ENCODE peak calls at places on chromosomes 16 and 17, in seven cellular contexts. One of them, this sample, is unnamed.

GRCh38 chr16:30053376-30054015 is 12.1 kb upstream of the ALDOA start:
- DNase-seq in H1: no peak
- DNase-seq in neuronal stem cell: no peak
- DNase-seq in IMR-90: peak
- DNase-seq in H9: no peak
- DNase-seq in trophoblast cell: peak
- DNase-seq in mesendoderm: peak
- DNase-seq in this sample: peak

GRCh38 chr16:58094026-58094425 is 35.2 kb downstream of the CFAP20 start:
- DNase-seq in mesendoderm: no peak
- DNase-seq in H9: no peak
- DNase-seq in trophoblast cell: no peak
- DNase-seq in IMR-90: no peak
- DNase-seq in neuronal stem cell: no peak
- DNase-seq in H1: no peak
- DNase-seq in this sample: no peak

GRCh38 chr16:1645914-1646525 is 32.1 kb upstream of the JPT2 start:
- DNase-seq in H9: no peak
- DNase-seq in trophoblast cell: peak
- DNase-seq in mesendoderm: peak
- DNase-seq in H1: no peak
- DNase-seq in IMR-90: peak
- DNase-seq in neuronal stem cell: no peak
- DNase-seq in this sample: peak

GRCh38 chr16:15038689-15039088 is 17.2 kb downstream of the NTAN1 start:
- DNase-seq in neuronal stem cell: no peak
- DNase-seq in trophoblast cell: no peak
- DNase-seq in H1: no peak
- DNase-seq in mesendoderm: no peak
- DNase-seq in IMR-90: no peak
- DNase-seq in H9: no peak
- DNase-seq in this sample: no peak

GRCh38 chr17:49993423-49994037 is 1.5 kb downstream of the DLX3 start:
- DNase-seq in neuronal stem cell: no peak
- DNase-seq in IMR-90: no peak
- DNase-seq in trophoblast cell: no peak
- DNase-seq in H1: no peak
- DNase-seq in mesendoderm: peak
- DNase-seq in H9: peak
- DNase-seq in this sample: no peak

GRCh38 chr16:76650579-76650978 is 373.4 kb downstream of the CNTNAP4 start:
- DNase-seq in mesendoderm: peak
- DNase-seq in trophoblast cell: no peak
- DNase-seq in H9: no peak
- DNase-seq in neuronal stem cell: no peak
- DNase-seq in IMR-90: no peak
- DNase-seq in H1: no peak
- DNase-seq in this sample: peak

GRCh38 chr17:17352836-17353624 is 49.9 kb downstream of the NT5M start:
- DNase-seq in H1: no peak
- DNase-seq in mesendoderm: no peak
- DNase-seq in neuronal stem cell: no peak
- DNase-seq in trophoblast cell: no peak
- DNase-seq in IMR-90: no peak
- DNase-seq in H9: no peak
- DNase-seq in this sample: no peak

GRCh38 chr16:58306327-58306726 is 11.5 kb upstream of the PRSS54 start:
- DNase-seq in H9: no peak
- DNase-seq in neuronal stem cell: no peak
- DNase-seq in H1: no peak
- DNase-seq in mesendoderm: no peak
- DNase-seq in IMR-90: peak
- DNase-seq in trophoblast cell: peak
- DNase-seq in this sample: peak

GRCh38 chr16:87407511-87408112 is 15.5 kb downstream of the MAP1LC3B start:
- DNase-seq in mesendoderm: no peak
- DNase-seq in H1: no peak
- DNase-seq in trophoblast cell: no peak
- DNase-seq in IMR-90: no peak
- DNase-seq in H9: no peak
- DNase-seq in neuronal stem cell: no peak
- DNase-seq in this sample: no peak

GRCh38 chr17:69525920-69526841 is 111.7 kb downstream of the MAP2K6 start:
- DNase-seq in mesendoderm: peak
- DNase-seq in H1: peak
- DNase-seq in trophoblast cell: peak
- DNase-seq in neuronal stem cell: peak
- DNase-seq in IMR-90: peak
- DNase-seq in H9: peak
- DNase-seq in this sample: peak

GRCh38 chr16:68756250-68757051 is 19.4 kb downstream of the CDH1 start:
- DNase-seq in IMR-90: no peak
- DNase-seq in mesendoderm: peak
- DNase-seq in H1: no peak
- DNase-seq in H9: no peak
- DNase-seq in trophoblast cell: peak
- DNase-seq in neuronal stem cell: no peak
- DNase-seq in this sample: no peak

GRCh38 chr17:12422632-12423031 is 243.1 kb upstream of the MYOCD start:
- DNase-seq in IMR-90: no peak
- DNase-seq in H9: no peak
- DNase-seq in neuronal stem cell: no peak
- DNase-seq in mesendoderm: no peak
- DNase-seq in trophoblast cell: no peak
- DNase-seq in H1: no peak
- DNase-seq in this sample: no peak

GRCh38 chr16:73228649-73229048 is 180.7 kb upstream of the ZFHX3 start:
- DNase-seq in H9: no peak
- DNase-seq in mesendoderm: peak
- DNase-seq in neuronal stem cell: no peak
- DNase-seq in IMR-90: peak
- DNase-seq in trophoblast cell: peak
- DNase-seq in H1: no peak
- DNase-seq in this sample: peak

GRCh38 chr16:52747196-52747595 is 200.3 kb upstream of the TOX3 start:
- DNase-seq in IMR-90: no peak
- DNase-seq in H1: no peak
- DNase-seq in mesendoderm: no peak
- DNase-seq in H9: no peak
- DNase-seq in neuronal stem cell: no peak
- DNase-seq in trophoblast cell: no peak
- DNase-seq in this sample: no peak

GRCh38 chr16:46822270-46822669 is 8.7 kb downstream of the C16orf87 start:
- DNase-seq in neuronal stem cell: no peak
- DNase-seq in H9: no peak
- DNase-seq in IMR-90: peak
- DNase-seq in mesendoderm: no peak
- DNase-seq in trophoblast cell: no peak
- DNase-seq in H1: no peak
- DNase-seq in this sample: peak

DNA sequence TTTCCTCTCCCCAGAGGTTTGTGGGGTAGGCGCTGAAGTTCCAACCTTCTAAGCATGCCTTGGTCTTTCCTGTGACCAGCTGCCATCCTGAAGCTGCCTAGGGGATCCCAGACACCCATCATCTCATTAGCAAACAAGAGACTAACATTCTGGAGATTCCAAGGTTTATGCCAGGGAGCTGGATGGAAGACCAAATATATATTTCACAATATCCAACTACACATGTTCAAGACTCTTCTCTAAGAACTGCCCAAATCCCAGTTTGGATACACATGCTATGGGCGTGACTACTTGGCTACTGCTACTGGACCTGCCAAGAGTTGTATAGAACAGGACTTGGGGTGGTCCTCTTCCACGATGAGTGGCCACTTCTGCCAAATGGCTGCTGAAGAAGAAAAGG is 93.0 kb upstream of the RCVRN start:
- DNase-seq in mesendoderm: no peak
- DNase-seq in trophoblast cell: no peak
- DNase-seq in IMR-90: no peak
- DNase-seq in H9: no peak
- DNase-seq in H1: no peak
- DNase-seq in neuronal stem cell: no peak
- DNase-seq in this sample: no peak
- H2BK120ac ChIP-seq in mesendoderm: no peak
- H2BK120ac ChIP-seq in trophoblast cell: no peak
- H2BK120ac ChIP-seq in IMR-90: no peak
- H2BK120ac ChIP-seq in H9: no peak
- H2BK120ac ChIP-seq in H1: no peak
- H2BK120ac ChIP-seq in neuronal stem cell: no peak
- H2BK120ac ChIP-seq in this sample: no peak

GRCh38 chr17:29996458-29996857 is 55.0 kb downstream of the EFCAB5 start:
- DNase-seq in neuronal stem cell: no peak
- DNase-seq in IMR-90: no peak
- DNase-seq in mesendoderm: no peak
- DNase-seq in trophoblast cell: no peak
- DNase-seq in H1: no peak
- DNase-seq in H9: no peak
- DNase-seq in this sample: no peak

GRCh38 chr17:30000755-30001257 is 59.4 kb downstream of the EFCAB5 start:
- DNase-seq in IMR-90: peak
- DNase-seq in H9: no peak
- DNase-seq in H1: no peak
- DNase-seq in neuronal stem cell: no peak
- DNase-seq in mesendoderm: no peak
- DNase-seq in trophoblast cell: no peak
- DNase-seq in this sample: peak

GRCh38 chr17:30000001-30000754 is 58.7 kb downstream of the EFCAB5 start:
- DNase-seq in IMR-90: no peak
- DNase-seq in H9: no peak
- DNase-seq in H1: no peak
- DNase-seq in trophoblast cell: no peak
- DNase-seq in neuronal stem cell: no peak
- DNase-seq in mesendoderm: no peak
- DNase-seq in this sample: no peak

GRCh38 chr17:30005709-30006320 is 64.4 kb downstream of the EFCAB5 start:
- DNase-seq in IMR-90: peak
- DNase-seq in H1: no peak
- DNase-seq in neuronal stem cell: no peak
- DNase-seq in mesendoderm: peak
- DNase-seq in trophoblast cell: peak
- DNase-seq in H9: no peak
- DNase-seq in this sample: peak

DNA sequence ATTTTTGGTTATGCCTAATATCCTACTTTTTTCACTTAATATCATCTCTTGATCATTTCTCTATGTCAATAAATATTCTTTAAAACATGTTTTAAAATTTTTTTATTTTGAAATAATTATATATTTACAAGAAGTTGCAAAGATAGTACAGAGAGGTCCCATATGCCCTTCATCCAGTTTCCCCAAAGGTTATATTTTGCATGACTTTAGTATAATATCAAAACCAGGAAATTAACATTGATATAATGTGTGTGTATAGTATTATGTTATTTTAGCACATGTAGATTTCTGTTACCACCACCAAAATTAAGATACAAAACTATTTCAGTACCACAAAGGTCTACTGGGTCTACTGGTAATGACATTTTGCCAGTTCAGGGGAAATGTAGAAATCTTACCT is 60.7 kb downstream of the EFCAB5 start:
- DNase-seq in trophoblast cell: no peak
- DNase-seq in mesendoderm: no peak
- DNase-seq in H9: no peak
- DNase-seq in neuronal stem cell: no peak
- DNase-seq in H1: no peak
- DNase-seq in IMR-90: no peak
- DNase-seq in this sample: no peak
- H2BK120ac ChIP-seq in trophoblast cell: no peak
- H2BK120ac ChIP-seq in mesendoderm: no peak
- H2BK120ac ChIP-seq in H9: no peak
- H2BK120ac ChIP-seq in neuronal stem cell: no peak
- H2BK120ac ChIP-seq in H1: no peak
- H2BK120ac ChIP-seq in IMR-90: no peak
- H2BK120ac ChIP-seq in this sample: no peak

DNA sequence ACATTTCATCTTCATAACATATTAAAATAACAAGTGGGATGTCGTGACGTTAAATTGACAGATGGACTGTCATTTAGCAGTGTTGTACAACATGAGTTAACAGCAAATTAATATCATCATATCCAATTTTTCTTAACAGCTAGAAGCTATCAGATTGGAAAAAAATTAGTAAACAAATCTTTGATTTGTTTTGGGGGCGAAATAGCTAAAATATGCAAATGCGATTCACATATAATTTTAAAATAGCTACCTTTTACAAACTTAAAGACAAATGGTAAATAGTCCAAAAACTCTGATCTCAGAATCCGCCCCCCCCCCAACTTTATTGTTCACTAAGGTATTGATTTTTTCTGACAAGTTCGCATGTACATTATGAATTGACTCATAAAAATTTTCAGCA is 20.3 kb upstream of the NACA2 start:
- DNase-seq in IMR-90: no peak
- DNase-seq in H9: no peak
- DNase-seq in trophoblast cell: no peak
- DNase-seq in neuronal stem cell: no peak
- DNase-seq in mesendoderm: no peak
- DNase-seq in H1: no peak
- DNase-seq in this sample: no peak
- H2BK120ac ChIP-seq in IMR-90: no peak
- H2BK120ac ChIP-seq in H9: no peak
- H2BK120ac ChIP-seq in trophoblast cell: no peak
- H2BK120ac ChIP-seq in neuronal stem cell: no peak
- H2BK120ac ChIP-seq in mesendoderm: no peak
- H2BK120ac ChIP-seq in H1: no peak
- H2BK120ac ChIP-seq in this sample: no peak

DNA sequence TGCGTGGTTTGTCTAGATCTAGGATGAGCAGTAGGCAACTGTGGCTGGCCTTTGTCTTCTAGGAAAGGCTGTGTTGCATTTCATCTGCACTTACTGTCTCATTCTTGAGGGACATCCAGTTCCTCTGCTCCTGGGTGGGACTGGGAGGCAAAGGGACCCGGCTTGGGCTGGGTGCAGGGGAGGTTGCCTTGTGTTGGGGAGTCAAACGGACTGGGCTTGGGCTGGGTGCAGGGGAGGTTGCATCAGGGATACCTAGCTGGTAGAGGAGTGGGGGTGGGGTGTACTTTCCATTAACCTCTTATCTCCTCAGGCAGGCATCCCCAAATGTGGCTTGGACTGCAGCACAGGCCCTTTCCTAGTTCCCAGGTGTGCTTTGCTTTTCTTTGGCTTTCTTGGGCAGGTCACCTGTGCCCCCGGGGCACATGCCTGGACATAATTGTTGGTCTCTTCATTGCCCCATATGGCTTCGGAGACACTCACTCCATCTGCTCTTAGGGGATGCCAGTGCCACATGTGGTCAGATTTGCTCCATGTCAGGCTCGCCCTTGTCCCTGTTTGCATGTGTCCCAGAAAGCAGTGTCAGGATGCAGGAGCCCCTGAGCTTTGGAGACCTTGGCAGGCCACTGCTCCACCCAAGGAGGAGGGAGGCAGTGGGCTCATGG is 1682.9 kb downstream of the TP53TG3F start:
- DNase-seq in mesendoderm: no peak
- DNase-seq in IMR-90: no peak
- DNase-seq in trophoblast cell: no peak
- DNase-seq in H9: no peak
- DNase-seq in neuronal stem cell: no peak
- DNase-seq in H1: no peak
- DNase-seq in this sample: no peak
- H2BK120ac ChIP-seq in mesendoderm: no peak
- H2BK120ac ChIP-seq in IMR-90: no peak
- H2BK120ac ChIP-seq in trophoblast cell: no peak
- H2BK120ac ChIP-seq in H9: no peak
- H2BK120ac ChIP-seq in neuronal stem cell: no peak
- H2BK120ac ChIP-seq in H1: no peak
- H2BK120ac ChIP-seq in this sample: no peak

This sample was measured in mesenchymal stem cell.